ENCODE peak calls at places on chromosomes 11 and 22, in four cellular contexts. One of them, this sample, is unnamed.

GRCh38 chr11:2789331-2789730 is 89.5 kb upstream of the KCNQ1OT1 start:
- DNase-seq in IMR-90: no peak
- DNase-seq in H1: no peak
- DNase-seq in body of pancreas: no peak
- DNase-seq in this sample: no peak

GRCh38 chr11:9691865-9692264 is 28.0 kb downstream of the SWAP70 start:
- DNase-seq in H1: no peak
- DNase-seq in IMR-90: peak
- DNase-seq in body of pancreas: no peak
- DNase-seq in this sample: no peak

GRCh38 chr11:103863497-103863896 is 172.9 kb upstream of the DDI1 start:
- DNase-seq in IMR-90: peak
- DNase-seq in body of pancreas: no peak
- DNase-seq in H1: no peak
- DNase-seq in this sample: no peak

GRCh38 chr11:32464078-32464477 is 28.7 kb upstream of the WT1 start:
- DNase-seq in body of pancreas: no peak
- DNase-seq in H1: no peak
- DNase-seq in IMR-90: no peak
- DNase-seq in this sample: no peak

GRCh38 chr11:44732564-44732963 is 5.8 kb downstream of the TSPAN18 start:
- DNase-seq in H1: no peak
- DNase-seq in body of pancreas: no peak
- DNase-seq in IMR-90: no peak
- DNase-seq in this sample: no peak

GRCh38 chr11:74025467-74026166 is 16.7 kb upstream of the UCP3 start:
- DNase-seq in body of pancreas: no peak
- DNase-seq in H1: no peak
- DNase-seq in IMR-90: peak
- DNase-seq in this sample: no peak

GRCh38 chr11:130571519-130571918 is 123.1 kb downstream of the ADAMTS15 start:
- DNase-seq in body of pancreas: no peak
- DNase-seq in H1: no peak
- DNase-seq in IMR-90: no peak
- DNase-seq in this sample: no peak

GRCh38 chr11:111934301-111934700 is 2.8 kb upstream of the DIXDC1 start:
- DNase-seq in H1: no peak
- DNase-seq in IMR-90: no peak
- DNase-seq in body of pancreas: no peak
- DNase-seq in this sample: no peak

GRCh38 chr22:31350410-31350863 is 4.3 kb upstream of the PATZ1 start:
- DNase-seq in IMR-90: no peak
- DNase-seq in body of pancreas: peak
- DNase-seq in H1: no peak
- DNase-seq in this sample: no peak

GRCh38 chr22:46864314-46865051 is 102.0 kb downstream of the TBC1D22A start:
- DNase-seq in H1: no peak
- DNase-seq in IMR-90: no peak
- DNase-seq in body of pancreas: no peak
- DNase-seq in this sample: no peak

GRCh38 chr22:18065256-18065655 is 12.5 kb upstream of the PEX26 start:
- DNase-seq in body of pancreas: no peak
- DNase-seq in IMR-90: no peak
- DNase-seq in H1: no peak
- DNase-seq in this sample: no peak

GRCh38 chr22:28029201-28029948 is 110.3 kb upstream of the PITPNB start:
- DNase-seq in H1: no peak
- DNase-seq in body of pancreas: peak
- DNase-seq in IMR-90: peak
- DNase-seq in this sample: no peak

GRCh38 chr11:58334708-58335107 is 24.2 kb downstream of the OR5B17 start:
- DNase-seq in IMR-90: peak
- DNase-seq in H1: no peak
- DNase-seq in body of pancreas: no peak
- DNase-seq in this sample: no peak

GRCh38 chr11:71200761-71201160 is 51.6 kb downstream of the SHANK2 start:
- DNase-seq in H1: no peak
- DNase-seq in body of pancreas: no peak
- DNase-seq in IMR-90: no peak
- DNase-seq in this sample: peak

GRCh38 chr11:76551400-76551799 is 106.6 kb downstream of the EMSY start:
- DNase-seq in body of pancreas: no peak
- DNase-seq in IMR-90: no peak
- DNase-seq in H1: no peak
- DNase-seq in this sample: no peak

GRCh38 chr11:20089796-20090653 is 70.2 kb downstream of the DBX1 start:
- DNase-seq in IMR-90: peak
- DNase-seq in body of pancreas: peak
- DNase-seq in H1: no peak
- DNase-seq in this sample: no peak

GRCh38 chr11:65323813-65324212 is 9.1 kb downstream of the CDC42EP2 start:
- DNase-seq in IMR-90: no peak
- DNase-seq in body of pancreas: no peak
- DNase-seq in H1: no peak
- DNase-seq in this sample: no peak

GRCh38 chr11:65321076-65321475 is 6.4 kb downstream of the CDC42EP2 start:
- DNase-seq in IMR-90: no peak
- DNase-seq in body of pancreas: no peak
- DNase-seq in H1: no peak
- DNase-seq in this sample: no peak

GRCh38 chr11:65321828-65322495 is 7.3 kb downstream of the CDC42EP2 start:
- DNase-seq in H1: no peak
- DNase-seq in body of pancreas: no peak
- DNase-seq in IMR-90: no peak
- DNase-seq in this sample: no peak

GRCh38 chr11:65329503-65329902 is 4.1 kb upstream of the DPF2 start:
- DNase-seq in IMR-90: no peak
- DNase-seq in body of pancreas: no peak
- DNase-seq in H1: no peak
- DNase-seq in this sample: no peak

GRCh38 chr11:65325435-65325834 is 8.2 kb upstream of the DPF2 start:
- DNase-seq in H1: no peak
- DNase-seq in IMR-90: no peak
- DNase-seq in body of pancreas: no peak
- DNase-seq in this sample: no peak
- TF ChIP-seq POLR2A in H1: no peak
- TF ChIP-seq POLR2A in IMR-90: peak
- TF ChIP-seq POLR2A in body of pancreas: no peak
- TF ChIP-seq POLR2A in this sample: no peak

GRCh38 chr11:118398797-118399564 is 2.4 kb upstream of the ATP5MG start:
- DNase-seq in H1: no peak
- DNase-seq in body of pancreas: no peak
- DNase-seq in IMR-90: peak
- DNase-seq in this sample: no peak
- TF ChIP-seq POLR2A in H1: no peak
- TF ChIP-seq POLR2A in body of pancreas: no peak
- TF ChIP-seq POLR2A in IMR-90: no peak
- TF ChIP-seq POLR2A in this sample: no peak

DNA sequence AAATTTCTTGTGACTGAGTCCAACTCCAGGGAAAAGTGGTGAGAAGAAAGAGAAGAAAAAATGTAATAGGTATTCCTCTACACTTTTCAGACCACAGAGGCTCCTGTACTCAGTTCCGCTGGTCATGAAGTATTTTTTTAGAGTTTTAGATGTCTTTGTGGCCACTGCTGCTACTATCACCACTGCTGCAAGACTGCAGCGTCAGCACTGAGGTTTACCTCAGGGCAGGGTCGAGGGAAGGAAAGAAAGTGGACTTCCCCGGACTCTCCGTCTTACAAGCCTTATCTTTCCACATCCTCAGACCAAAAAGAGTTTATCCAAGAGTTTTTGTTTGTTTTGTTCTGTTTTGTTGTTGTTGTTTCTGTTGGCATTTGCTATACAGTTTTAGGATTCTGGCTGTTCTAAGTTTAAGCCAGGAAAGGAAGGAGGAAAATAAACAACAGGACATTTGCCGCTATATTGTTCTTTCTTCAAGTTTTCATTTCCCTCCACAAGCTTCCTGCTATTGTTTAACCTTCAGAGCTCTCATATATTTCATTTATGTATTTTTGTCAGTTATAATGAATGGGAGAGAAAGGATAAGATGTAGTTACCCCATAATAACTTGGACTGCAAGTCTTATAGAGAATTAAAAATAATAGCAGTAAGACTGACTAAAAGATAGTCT is 919.3 kb downstream of the NTM start:
- DNase-seq in H1: no peak
- DNase-seq in body of pancreas: no peak
- DNase-seq in IMR-90: no peak
- DNase-seq in this sample: no peak
- TF ChIP-seq POLR2A in H1: no peak
- TF ChIP-seq POLR2A in body of pancreas: no peak
- TF ChIP-seq POLR2A in IMR-90: no peak
- TF ChIP-seq POLR2A in this sample: no peak

GRCh38 chr11:66072518-66072917 is 2.4 kb downstream of the PACS1 start:
- DNase-seq in IMR-90: no peak
- DNase-seq in body of pancreas: no peak
- DNase-seq in H1: no peak
- DNase-seq in this sample: no peak

GRCh38 chr11:66071326-66071870 is 1.3 kb downstream of the PACS1 start:
- DNase-seq in H1: no peak
- DNase-seq in IMR-90: no peak
- DNase-seq in body of pancreas: no peak
- DNase-seq in this sample: no peak

GRCh38 chr11:66073669-66074068 is 3.6 kb downstream of the PACS1 start:
- DNase-seq in IMR-90: no peak
- DNase-seq in body of pancreas: no peak
- DNase-seq in H1: no peak
- DNase-seq in this sample: no peak

GRCh38 chr11:66076561-66076960 is 6.5 kb downstream of the PACS1 start:
- DNase-seq in IMR-90: no peak
- DNase-seq in body of pancreas: no peak
- DNase-seq in H1: no peak
- DNase-seq in this sample: no peak

GRCh38 chr11:66075273-66075672 is 5.2 kb downstream of the PACS1 start:
- DNase-seq in H1: no peak
- DNase-seq in body of pancreas: no peak
- DNase-seq in IMR-90: no peak
- DNase-seq in this sample: no peak
- TF ChIP-seq POLR2A in H1: no peak
- TF ChIP-seq POLR2A in body of pancreas: no peak
- TF ChIP-seq POLR2A in IMR-90: no peak
- TF ChIP-seq POLR2A in this sample: no peak

This sample was measured in Peyer's patch.